ENCODE peak calls at places on chromosomes 1 and 21, in seven cellular contexts. Z is heart right ventricle, R is MM.1S, O is esophagus squamous epithelium, D is RWPE1, U is Peyer's patch, J is hepatocyte. S is an unnamed sample.

GRCh38 chr1:1621682-1622577 is 6.6 kb downstream of the MIB2 start:
- DNase-seq in J (peak), R (no peak), O (no peak), U (no peak), D (no peak), Z (no peak), S (no peak)

GRCh38 chr21:32278068-32278467 is 781 bp downstream of the MIS18A start:
- DNase-seq in O (no peak), Z (no peak), R (no peak), U (no peak), D (peak), J (peak), S (no peak)

GRCh38 chr1:32335951-32336867 is at the start of gene MARCKSL1:
- DNase-seq in J (peak), R (peak), O (no peak), Z (peak), U (peak), D (peak), S (peak)

GRCh38 chr1:243946946-243947345 is 96.9 kb upstream of the AKT3 start:
- DNase-seq in U (no peak), O (no peak), J (no peak), D (no peak), R (no peak), Z (no peak), S (no peak)

GRCh38 chr1:177181280-177181630 is 10.5 kb downstream of the BRINP2 start:
- DNase-seq in J (no peak), R (no peak), Z (no peak), U (no peak), O (no peak), D (no peak), S (peak)

GRCh38 chr1:201640624-201641023 is 101.7 kb downstream of the NAV1 start:
- DNase-seq in R (no peak), Z (peak), O (no peak), J (no peak), D (no peak), U (no peak), S (no peak)

GRCh38 chr1:201468501-201468843 is 516 bp downstream of the PHLDA3 start:
- DNase-seq in J (peak), D (no peak), O (no peak), U (no peak), Z (peak), R (peak), S (no peak)

GRCh38 chr1:190172636-190173410 is 304.8 kb downstream of the BRINP3 start:
- DNase-seq in Z (no peak), R (no peak), D (no peak), J (no peak), U (no peak), O (no peak), S (no peak)

GRCh38 chr1:61223140-61223539 is 140.8 kb downstream of the NFIA start:
- DNase-seq in D (no peak), Z (no peak), U (no peak), O (no peak), R (no peak), J (no peak), S (no peak)

GRCh38 chr1:108151548-108151947 is 48.6 kb downstream of the SLC25A24 start:
- DNase-seq in J (no peak), U (no peak), O (no peak), D (no peak), Z (no peak), R (no peak), S (no peak)

GRCh38 chr1:90564164-90564563 is 152.9 kb downstream of the BARHL2 start:
- DNase-seq in R (no peak), O (no peak), U (no peak), D (no peak), Z (no peak), J (no peak), S (no peak)

GRCh38 chr1:192739476-192740184 is 69.2 kb upstream of the RGS2 start:
- DNase-seq in Z (no peak), O (no peak), D (no peak), R (no peak), U (no peak), J (no peak), S (no peak)

GRCh38 chr21:39502631-39503030 is 50.9 kb downstream of the SH3BGR start:
- DNase-seq in R (no peak), Z (no peak), O (no peak), J (no peak), D (no peak), U (no peak), S (peak)

GRCh38 chr21:45819478-45820170 is 161.9 kb upstream of the COL6A1 start:
- DNase-seq in J (peak), R (no peak), Z (no peak), D (no peak), O (no peak), U (no peak), S (no peak)

GRCh38 chr1:205065666-205066065 is 18.6 kb downstream of the TMEM81 start:
- DNase-seq in U (no peak), R (no peak), Z (no peak), J (no peak), O (no peak), D (no peak), S (no peak)

GRCh38 chr1:240965581-240966091 is 353.7 kb upstream of the GREM2 start:
- DNase-seq in Z (no peak), O (no peak), J (peak), R (no peak), D (no peak), U (no peak), S (no peak)

GRCh38 chr1:213325482-213325881 is 274.4 kb downstream of the RPS6KC1 start:
- DNase-seq in O (no peak), Z (no peak), R (no peak), J (no peak), U (no peak), D (no peak), S (no peak)

GRCh38 chr21:33370292-33370691 is 32.9 kb upstream of the IFNGR2 start:
- DNase-seq in O (no peak), Z (no peak), J (no peak), U (no peak), R (no peak), D (no peak), S (no peak)

GRCh38 chr1:172400073-172400737 is 20.3 kb upstream of the C1orf105 start:
- DNase-seq in R (no peak), Z (no peak), D (no peak), U (no peak), J (no peak), O (no peak), S (no peak)

GRCh38 chr1:25568834-25569598 is 25.6 kb downstream of the LDLRAP1 start:
- DNase-seq in D (peak), J (peak), R (no peak), U (no peak), O (no peak), Z (no peak), S (no peak)

GRCh38 chr21:18899261-18899660 is 495.7 kb upstream of the TMPRSS15 start:
- DNase-seq in U (no peak), R (peak), Z (no peak), D (no peak), O (no peak), J (no peak), S (no peak)

GRCh38 chr1:16076003-16076870 is 2.8 kb upstream of the FAM131C start:
- DNase-seq in R (no peak), J (no peak), O (no peak), D (peak), U (no peak), Z (peak), S (no peak)

GRCh38 chr1:245240648-245241165 is 85.9 kb downstream of the KIF26B start:
- DNase-seq in D (no peak), R (no peak), U (no peak), O (no peak), Z (no peak), J (no peak), S (no peak)

GRCh38 chr1:77322061-77322900 is 40.5 kb downstream of the AK5 start:
- DNase-seq in R (no peak), O (no peak), U (no peak), J (peak), Z (no peak), D (peak), S (no peak)

GRCh38 chr1:161966076-161966475 is 57.6 kb downstream of the OLFML2B start:
- DNase-seq in R (no peak), J (no peak), D (no peak), U (no peak), Z (no peak), O (no peak), S (no peak)

GRCh38 chr1:109984456-109985250 is at the start of gene AHCYL1:
- DNase-seq in U (peak), R (peak), Z (peak), J (peak), O (peak), D (peak), S (peak)

GRCh38 chr1:109986054-109986444 is 1.5 kb downstream of the AHCYL1 start:
- DNase-seq in R (no peak), D (no peak), O (no peak), J (no peak), Z (no peak), U (no peak), S (no peak)

GRCh38 chr1:109985251-109986053 is 887 bp downstream of the AHCYL1 start:
- DNase-seq in O (no peak), U (no peak), R (no peak), J (no peak), D (peak), Z (no peak), S (no peak)

GRCh38 chr1:109983380-109984189 is 980 bp upstream of the AHCYL1 start:
- DNase-seq in R (no peak), O (no peak), U (no peak), J (no peak), Z (no peak), D (no peak), S (no peak)

DNA sequence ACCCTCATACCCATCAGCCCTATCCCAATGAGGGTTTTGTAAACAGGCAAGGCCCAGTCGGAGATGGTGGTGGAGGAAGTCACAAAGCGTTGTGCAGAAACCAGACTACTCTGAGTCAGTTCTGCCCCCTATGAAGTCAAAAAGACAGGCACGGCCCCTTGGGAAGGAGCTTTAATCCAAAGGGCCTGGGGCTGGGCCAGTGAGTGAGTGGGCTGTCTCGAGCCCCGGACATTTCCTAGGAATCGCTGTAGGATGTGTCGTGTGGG is 442 bp upstream of the AHCYL1 start:
- DNase-seq in J (peak), U (no peak), Z (no peak), R (no peak), D (no peak), O (no peak), S (no peak)
- H3K27ac ChIP-seq in J (peak), U (peak), Z (peak), R (no peak), D (peak), O (peak), S (peak)

GRCh38 chr1:93519196-93519825 is 71.4 kb downstream of the FNBP1L start:
- DNase-seq in Z (no peak), J (no peak), R (no peak), O (no peak), U (no peak), D (peak), S (no peak)
- H3K27ac ChIP-seq in Z (no peak), J (peak), R (no peak), O (no peak), U (no peak), D (no peak), S (no peak)

GRCh38 chr1:58891347-58891746 is 107.5 kb upstream of the JUN start:
- DNase-seq in Z (no peak), J (no peak), R (no peak), O (no peak), U (no peak), D (no peak), S (no peak)

GRCh38 chr1:58896211-58897183 is 112.7 kb upstream of the JUN start:
- DNase-seq in R (no peak), J (peak), U (no peak), O (no peak), Z (peak), D (no peak), S (no peak)

GRCh38 chr1:58895559-58896135 is 111.8 kb upstream of the JUN start:
- DNase-seq in J (no peak), R (no peak), O (no peak), U (no peak), Z (no peak), D (no peak), S (no peak)

GRCh38 chr1:58893257-58893869 is 109.5 kb upstream of the JUN start:
- DNase-seq in O (no peak), D (no peak), U (no peak), J (no peak), Z (peak), R (no peak), S (no peak)

GRCh38 chr1:58895082-58895481 is 111.2 kb upstream of the JUN start:
- DNase-seq in Z (no peak), R (no peak), O (no peak), J (no peak), D (no peak), U (no peak), S (no peak)
- H3K27ac ChIP-seq in Z (peak), R (no peak), O (no peak), J (peak), D (no peak), U (peak), S (peak)

GRCh38 chr1:220770245-220770913 is 16.3 kb upstream of the MTARC1 start:
- DNase-seq in Z (no peak), R (no peak), O (peak), J (no peak), U (peak), D (no peak), S (no peak)

GRCh38 chr1:220764757-220765156 is 16.6 kb downstream of the MTARC2 start:
- DNase-seq in Z (no peak), D (no peak), O (no peak), R (no peak), U (no peak), J (no peak), S (no peak)

GRCh38 chr1:220769205-220769604 is 17.5 kb upstream of the MTARC1 start:
- DNase-seq in D (no peak), U (no peak), R (no peak), O (no peak), Z (no peak), J (no peak), S (no peak)

GRCh38 chr1:220767312-220768126 is 19.2 kb upstream of the MTARC1 start:
- DNase-seq in Z (no peak), U (no peak), R (no peak), O (no peak), J (peak), D (no peak), S (no peak)

DNA sequence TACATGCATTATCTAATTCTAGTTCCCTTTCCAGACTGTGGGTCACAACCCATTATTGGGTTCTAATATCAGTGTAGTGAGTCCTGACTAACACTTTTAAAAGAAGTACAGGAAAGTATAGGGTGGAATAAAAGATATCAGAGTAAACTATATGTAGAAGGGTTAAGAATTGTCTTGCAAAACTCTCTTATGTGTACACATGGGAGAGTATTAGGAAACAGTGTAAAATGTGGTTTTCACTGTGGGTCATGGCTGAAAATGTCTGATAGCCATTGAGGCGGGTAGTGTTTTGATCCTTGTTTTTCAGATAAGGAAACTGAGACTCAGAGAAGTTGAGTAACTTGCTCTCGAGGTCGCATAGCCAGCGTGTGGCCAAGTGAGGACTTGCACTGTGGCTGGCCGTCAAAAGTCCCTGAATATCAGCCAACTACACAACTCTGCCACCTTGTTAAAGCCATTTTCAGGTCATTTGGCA is 18.5 kb upstream of the MTARC1 start:
- DNase-seq in Z (no peak), O (no peak), R (no peak), J (no peak), U (no peak), D (no peak), S (no peak)
- H3K27ac ChIP-seq in Z (peak), O (no peak), R (no peak), J (peak), U (peak), D (no peak), S (no peak)

GRCh38 chr1:54757833-54758232 is 6.5 kb downstream of the PARS2 start:
- DNase-seq in J (no peak), U (no peak), R (no peak), Z (no peak), O (no peak), D (no peak), S (no peak)
- H3K27ac ChIP-seq in J (no peak), U (no peak), R (no peak), Z (no peak), O (no peak), D (no peak), S (no peak)

GRCh38 chr1:8903908-8904650 is 25.6 kb upstream of the ENO1 start:
- DNase-seq in R (no peak), O (no peak), D (peak), U (no peak), J (peak), Z (no peak), S (no peak)
- H3K27ac ChIP-seq in R (no peak), O (peak), D (peak), U (no peak), J (peak), Z (no peak), S (peak)

DNA sequence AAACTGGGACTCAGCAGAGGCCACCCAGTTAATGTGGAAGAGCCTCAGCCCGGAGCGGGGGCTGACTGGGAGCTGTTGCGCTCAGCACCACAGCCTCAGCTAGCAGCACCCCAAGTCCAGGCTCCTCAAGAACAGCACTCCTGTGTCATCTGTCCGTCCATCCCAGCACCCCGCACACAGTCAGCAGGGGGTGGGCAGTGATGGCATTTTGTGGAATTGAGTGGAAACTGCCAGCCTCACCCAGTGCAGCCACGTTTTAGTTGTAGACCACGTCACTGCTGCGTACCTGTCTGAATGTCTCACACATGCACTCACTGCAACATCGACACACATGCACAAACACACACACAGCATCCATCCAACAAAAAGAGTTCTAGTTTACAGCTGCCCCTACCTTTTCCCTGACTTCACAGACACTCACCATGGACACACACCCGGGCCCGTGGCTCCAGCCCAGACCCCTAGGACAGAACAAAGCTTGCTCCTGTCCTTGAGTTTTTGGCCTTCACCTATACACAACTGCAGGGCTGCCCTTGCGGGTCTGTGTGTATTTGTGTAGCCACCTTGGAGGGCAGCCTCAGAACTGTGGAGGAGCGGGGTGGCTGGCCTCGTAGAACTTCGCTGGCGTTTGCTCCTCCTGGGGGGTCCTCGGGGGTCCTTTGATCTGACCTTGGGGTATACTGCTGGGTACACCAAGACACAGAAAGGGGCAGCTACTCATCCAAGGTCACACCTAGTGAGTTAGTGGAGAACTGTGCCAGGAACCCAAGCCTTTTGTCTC is 5.2 kb downstream of the KCNQ4 start:
- DNase-seq in R (no peak), O (no peak), J (no peak), U (no peak), Z (no peak), D (no peak), S (no peak)
- H3K27ac ChIP-seq in R (no peak), O (no peak), J (no peak), U (no peak), Z (no peak), D (no peak), S (no peak)

GRCh38 chr1:66752000-66752592 is at the start of gene DYNLT5:
- DNase-seq in J (peak), D (no peak), O (no peak), U (no peak), R (no peak), Z (peak), S (peak)
- H3K27ac ChIP-seq in J (no peak), D (no peak), O (no peak), U (no peak), R (no peak), Z (peak), S (peak)